ENCODE peak calls at places on chromosomes 13 and 19, in seven cellular contexts. X, G, D, Z, W, H and F are unnamed samples.

GRCh38 chr19:16660763-16661479 is at the start of gene TMEM38A:
- DNase-seq in X (peak; percentile 23), G (peak; percentile 71), D (peak; percentile 9), Z (no peak), W (no peak), H (peak; percentile 63), F (peak; percentile 66)

GRCh38 chr13:74325106-74325505 is 190.9 kb upstream of the KLF12 start:
- DNase-seq in X (peak; percentile 35), G (peak; percentile 72), D (peak; percentile 88), Z (peak; percentile 84), W (no peak), H (no peak), F (peak; percentile 21)

GRCh38 chr19:51726049-51726448 is 2.3 kb upstream of the HAS1 start:
- DNase-seq in X (no peak), G (peak; percentile 82), D (peak; percentile 94), Z (peak; percentile 77), W (no peak), H (no peak), F (no peak)

GRCh38 chr19:7265963-7266362 is 28.3 kb downstream of the INSR start:
- DNase-seq in X (no peak), G (no peak), D (no peak), Z (no peak), W (no peak), H (no peak), F (peak; percentile 70)

GRCh38 chr19:2475018-2475701 is 767 bp upstream of the GADD45B start:
- DNase-seq in X (peak; percentile 29), G (peak; percentile 82), D (peak; percentile 73), Z (peak; percentile 72), W (no peak), H (peak; percentile 65), F (peak; percentile 61)

GRCh38 chr19:46902402-46902766 is 41.6 kb downstream of the ARHGAP35 start:
- DNase-seq in X (no peak), G (no peak), D (no peak), Z (peak; percentile 49), W (no peak), H (no peak), F (peak; percentile 20)

GRCh38 chr13:37144661-37145060 is 39.2 kb upstream of the CSNK1A1L start:
- DNase-seq in X (no peak), G (no peak), D (no peak), Z (peak; percentile 88), W (no peak), H (no peak), F (no peak)

GRCh38 chr13:63345835-63346234 is 1930.2 kb upstream of the PCDH20 start:
- DNase-seq in X (no peak), G (no peak), D (no peak), Z (no peak), W (no peak), H (no peak), F (no peak)

GRCh38 chr19:40190891-40191835 is at the start of gene MAP3K10:
- DNase-seq in X (peak; percentile 77), G (peak; percentile 87), D (peak; percentile 81), Z (peak; percentile 67), W (no peak), H (peak; percentile 89), F (peak; percentile 71)

GRCh38 chr19:17235618-17236413 is 9.8 kb downstream of the OCEL1 start:
- DNase-seq in X (no peak), G (peak; percentile 84), D (peak; percentile 78), Z (peak; percentile 78), W (no peak), H (peak; percentile 91), F (peak; percentile 72)

GRCh38 chr19:53161123-53161522 is 2.3 kb upstream of the ZNF347 start:
- DNase-seq in X (no peak), G (no peak), D (no peak), Z (no peak), W (no peak), H (no peak), F (no peak)

GRCh38 chr13:83085186-83085900 is 796.9 kb downstream of the SLITRK1 start:
- DNase-seq in X (no peak), G (no peak), D (peak; percentile 54), Z (peak; percentile 25), W (no peak), H (no peak), F (no peak)

GRCh38 chr19:48635966-48636858 is 967 bp downstream of the DBP start:
- DNase-seq in X (peak; percentile 69), G (peak; percentile 78), D (no peak), Z (no peak), W (no peak), H (peak; percentile 46), F (no peak)
- H3K4me1 ChIP-seq in X (peaks cover 61% of the 10 kb centered on the region), G (no peaks in the 10 kb centered on the region), D (peaks cover 16% of the 10 kb centered on the region), Z (peaks cover 37% of the 10 kb centered on the region), W (peaks cover 30% of the 10 kb centered on the region), H (peaks cover 17% of the 10 kb centered on the region), F (peaks cover 45% of the 10 kb centered on the region)

GRCh38 chr13:61477619-61478018 is 62.0 kb upstream of the PCDH20 start:
- DNase-seq in X (no peak), G (no peak), D (no peak), Z (no peak), W (no peak), H (no peak), F (no peak)
- H3K27ac ChIP-seq in X (no peak overlapping the region), G (no peak overlapping the region), D (no peak overlapping the region), Z (no peak overlapping the region), W (no peak overlapping the region), H (no peak overlapping the region), F (no peak overlapping the region)

GRCh38 chr13:48244159-48244558 is 11.2 kb downstream of the ITM2B start:
- DNase-seq in X (no peak), G (no peak), D (no peak), Z (no peak), W (no peak), H (no peak), F (no peak)
- H3K4me1 ChIP-seq in X (peaks cover 99% of the 10 kb centered on the region), G (no peaks in the 10 kb centered on the region), D (no peaks in the 10 kb centered on the region), Z (no peaks in the 10 kb centered on the region), W (no peaks in the 10 kb centered on the region), H (no peaks in the 10 kb centered on the region), F (peaks cover 43% of the 10 kb centered on the region)

GRCh38 chr19:38727306-38727867 is 16.9 kb downstream of the CAPN12 start:
- DNase-seq in X (no peak), G (no peak), D (no peak), Z (no peak), W (no peak), H (no peak), F (peak; percentile 1)
- H3K27ac ChIP-seq in X (peak overlapping the region; percentile 64), G (peak overlapping the region; percentile 41), D (peak overlapping the region; percentile 39), Z (no peak overlapping the region), W (no peak overlapping the region), H (no peak overlapping the region), F (peak overlapping the region; percentile 32)

DNA sequence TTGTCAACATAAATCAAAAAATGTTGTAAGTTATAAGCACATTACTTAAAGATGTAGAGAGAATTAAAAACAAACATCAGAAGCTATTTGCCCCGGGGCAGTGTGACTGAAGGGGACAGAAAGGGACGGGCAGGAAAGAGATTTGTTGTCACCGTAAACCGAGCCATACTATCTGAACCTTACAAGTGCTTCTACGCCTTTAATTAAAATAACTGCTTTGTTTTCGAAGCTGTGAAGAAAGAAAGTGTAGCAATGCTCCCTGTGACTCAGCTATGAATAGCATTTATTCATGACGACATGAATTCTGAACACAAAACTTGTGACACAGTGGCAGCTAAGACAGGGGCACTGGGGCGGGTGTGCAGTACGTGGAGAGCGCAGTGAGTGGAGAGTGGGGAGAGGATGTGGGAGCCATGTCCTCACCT is 30.0 kb downstream of the ZNF787 start:
- DNase-seq in X (no peak), G (no peak), D (peak; percentile 67), Z (peak; percentile 40), W (no peak), H (no peak), F (no peak)
- H3K4me1 ChIP-seq in X (peaks cover 46% of the 10 kb centered on the region), G (no peaks in the 10 kb centered on the region), D (no peaks in the 10 kb centered on the region), Z (no peaks in the 10 kb centered on the region), W (peaks cover 5% of the 10 kb centered on the region), H (no peaks in the 10 kb centered on the region), F (no peaks in the 10 kb centered on the region)